ENCODE peak calls at places on chromosomes 16 and 17, in four cellular contexts. One of them, this sample, is unnamed.

GRCh38 chr16:68517606-68518161 is 21.4 kb upstream of the ZFP90 start:
- DNase-seq in nephron progenitor cell: no peak
- DNase-seq in mammary epithelial cell: no peak
- DNase-seq in stimulated activated CD8-positive, alpha-beta memory T cell treated with anti-CD3 and anti-CD28 coated beads, Interleukin-15, amount 100 ng/mL, for 4 hours: no peak
- DNase-seq in this sample: no peak

GRCh38 chr17:50258647-50259483 is 15.4 kb upstream of the TMEM92 start:
- DNase-seq in nephron progenitor cell: no peak
- DNase-seq in mammary epithelial cell: no peak
- DNase-seq in stimulated activated CD8-positive, alpha-beta memory T cell treated with anti-CD3 and anti-CD28 coated beads, Interleukin-15, amount 100 ng/mL, for 4 hours: no peak
- DNase-seq in this sample: no peak

GRCh38 chr16:49635591-49636581 is 220.0 kb downstream of the ZNF423 start:
- DNase-seq in nephron progenitor cell: no peak
- DNase-seq in mammary epithelial cell: no peak
- DNase-seq in stimulated activated CD8-positive, alpha-beta memory T cell treated with anti-CD3 and anti-CD28 coated beads, Interleukin-15, amount 100 ng/mL, for 4 hours: no peak
- DNase-seq in this sample: no peak

GRCh38 chr16:10205688-10206087 is 23.5 kb upstream of the GRIN2A start:
- DNase-seq in nephron progenitor cell: no peak
- DNase-seq in mammary epithelial cell: peak
- DNase-seq in stimulated activated CD8-positive, alpha-beta memory T cell treated with anti-CD3 and anti-CD28 coated beads, Interleukin-15, amount 100 ng/mL, for 4 hours: no peak
- DNase-seq in this sample: no peak

GRCh38 chr16:67542464-67542863 is 13.8 kb downstream of the RIPOR1 start:
- DNase-seq in nephron progenitor cell: no peak
- DNase-seq in mammary epithelial cell: peak
- DNase-seq in stimulated activated CD8-positive, alpha-beta memory T cell treated with anti-CD3 and anti-CD28 coated beads, Interleukin-15, amount 100 ng/mL, for 4 hours: peak
- DNase-seq in this sample: no peak

GRCh38 chr17:5329784-5330557 is 47.9 kb downstream of the RABEP1 start:
- DNase-seq in nephron progenitor cell: no peak
- DNase-seq in mammary epithelial cell: no peak
- DNase-seq in stimulated activated CD8-positive, alpha-beta memory T cell treated with anti-CD3 and anti-CD28 coated beads, Interleukin-15, amount 100 ng/mL, for 4 hours: no peak
- DNase-seq in this sample: no peak

GRCh38 chr16:65884018-65884417 is 482.5 kb upstream of the CDH5 start:
- DNase-seq in nephron progenitor cell: no peak
- DNase-seq in mammary epithelial cell: peak
- DNase-seq in stimulated activated CD8-positive, alpha-beta memory T cell treated with anti-CD3 and anti-CD28 coated beads, Interleukin-15, amount 100 ng/mL, for 4 hours: no peak
- DNase-seq in this sample: no peak

GRCh38 chr17:42387221-42387657 is 1.0 kb downstream of the STAT3 start:
- DNase-seq in nephron progenitor cell: no peak
- DNase-seq in mammary epithelial cell: peak
- DNase-seq in stimulated activated CD8-positive, alpha-beta memory T cell treated with anti-CD3 and anti-CD28 coated beads, Interleukin-15, amount 100 ng/mL, for 4 hours: no peak
- DNase-seq in this sample: no peak

GRCh38 chr17:41325126-41325525 is 9.6 kb upstream of the KRTAP17-1 start:
- DNase-seq in nephron progenitor cell: no peak
- DNase-seq in mammary epithelial cell: no peak
- DNase-seq in stimulated activated CD8-positive, alpha-beta memory T cell treated with anti-CD3 and anti-CD28 coated beads, Interleukin-15, amount 100 ng/mL, for 4 hours: no peak
- DNase-seq in this sample: no peak

GRCh38 chr17:1455291-1455747 is 713 bp downstream of the CRK start:
- DNase-seq in nephron progenitor cell: peak
- DNase-seq in mammary epithelial cell: peak
- DNase-seq in stimulated activated CD8-positive, alpha-beta memory T cell treated with anti-CD3 and anti-CD28 coated beads, Interleukin-15, amount 100 ng/mL, for 4 hours: no peak
- DNase-seq in this sample: no peak

GRCh38 chr16:324451-325334 is 27.8 kb downstream of the AXIN1 start:
- DNase-seq in nephron progenitor cell: no peak
- DNase-seq in mammary epithelial cell: no peak
- DNase-seq in stimulated activated CD8-positive, alpha-beta memory T cell treated with anti-CD3 and anti-CD28 coated beads, Interleukin-15, amount 100 ng/mL, for 4 hours: peak
- DNase-seq in this sample: no peak

GRCh38 chr17:12900474-12900873 is 111.2 kb downstream of the ARHGAP44 start:
- DNase-seq in nephron progenitor cell: no peak
- DNase-seq in mammary epithelial cell: no peak
- DNase-seq in stimulated activated CD8-positive, alpha-beta memory T cell treated with anti-CD3 and anti-CD28 coated beads, Interleukin-15, amount 100 ng/mL, for 4 hours: no peak
- DNase-seq in this sample: no peak

GRCh38 chr17:16281351-16281750 is 64.3 kb downstream of the PIGL start:
- DNase-seq in nephron progenitor cell: no peak
- DNase-seq in mammary epithelial cell: peak
- DNase-seq in stimulated activated CD8-positive, alpha-beta memory T cell treated with anti-CD3 and anti-CD28 coated beads, Interleukin-15, amount 100 ng/mL, for 4 hours: no peak
- DNase-seq in this sample: no peak

GRCh38 chr16:66255647-66256046 is 110.8 kb upstream of the CDH5 start:
- DNase-seq in nephron progenitor cell: no peak
- DNase-seq in mammary epithelial cell: no peak
- DNase-seq in stimulated activated CD8-positive, alpha-beta memory T cell treated with anti-CD3 and anti-CD28 coated beads, Interleukin-15, amount 100 ng/mL, for 4 hours: no peak
- DNase-seq in this sample: no peak

GRCh38 chr17:81513669-81514484 is 1.3 kb upstream of the ACTG1 start:
- DNase-seq in nephron progenitor cell: peak
- DNase-seq in mammary epithelial cell: peak
- DNase-seq in stimulated activated CD8-positive, alpha-beta memory T cell treated with anti-CD3 and anti-CD28 coated beads, Interleukin-15, amount 100 ng/mL, for 4 hours: no peak
- DNase-seq in this sample: no peak

GRCh38 chr16:69324013-69324531 is 6.3 kb downstream of the PDF start:
- DNase-seq in nephron progenitor cell: no peak
- DNase-seq in mammary epithelial cell: no peak
- DNase-seq in stimulated activated CD8-positive, alpha-beta memory T cell treated with anti-CD3 and anti-CD28 coated beads, Interleukin-15, amount 100 ng/mL, for 4 hours: no peak
- DNase-seq in this sample: no peak

GRCh38 chr17:74530751-74531150 is 524 bp downstream of the CD300LB start:
- DNase-seq in nephron progenitor cell: no peak
- DNase-seq in mammary epithelial cell: no peak
- DNase-seq in stimulated activated CD8-positive, alpha-beta memory T cell treated with anti-CD3 and anti-CD28 coated beads, Interleukin-15, amount 100 ng/mL, for 4 hours: no peak
- DNase-seq in this sample: no peak

GRCh38 chr16:88376835-88377726 is 5.7 kb upstream of the ZNF469 start:
- DNase-seq in nephron progenitor cell: no peak
- DNase-seq in mammary epithelial cell: no peak
- DNase-seq in stimulated activated CD8-positive, alpha-beta memory T cell treated with anti-CD3 and anti-CD28 coated beads, Interleukin-15, amount 100 ng/mL, for 4 hours: no peak
- DNase-seq in this sample: no peak

GRCh38 chr17:58759522-58759921 is 3.9 kb downstream of the PPM1E start:
- DNase-seq in nephron progenitor cell: no peak
- DNase-seq in mammary epithelial cell: no peak
- DNase-seq in stimulated activated CD8-positive, alpha-beta memory T cell treated with anti-CD3 and anti-CD28 coated beads, Interleukin-15, amount 100 ng/mL, for 4 hours: no peak
- DNase-seq in this sample: no peak

GRCh38 chr17:80605326-80606066 is 60.9 kb downstream of the RPTOR start:
- DNase-seq in nephron progenitor cell: no peak
- DNase-seq in mammary epithelial cell: peak
- DNase-seq in stimulated activated CD8-positive, alpha-beta memory T cell treated with anti-CD3 and anti-CD28 coated beads, Interleukin-15, amount 100 ng/mL, for 4 hours: peak
- DNase-seq in this sample: no peak

GRCh38 chr17:28745777-28746473 is 2.1 kb downstream of the TRAF4 start:
- DNase-seq in nephron progenitor cell: no peak
- DNase-seq in mammary epithelial cell: peak
- DNase-seq in stimulated activated CD8-positive, alpha-beta memory T cell treated with anti-CD3 and anti-CD28 coated beads, Interleukin-15, amount 100 ng/mL, for 4 hours: no peak
- DNase-seq in this sample: no peak

GRCh38 chr17:10195090-10195489 is 3.3 kb downstream of the GAS7 start:
- DNase-seq in nephron progenitor cell: no peak
- DNase-seq in mammary epithelial cell: no peak
- DNase-seq in stimulated activated CD8-positive, alpha-beta memory T cell treated with anti-CD3 and anti-CD28 coated beads, Interleukin-15, amount 100 ng/mL, for 4 hours: no peak
- DNase-seq in this sample: no peak

GRCh38 chr16:18932243-18932997 is 6.2 kb upstream of the SMG1 start:
- DNase-seq in nephron progenitor cell: no peak
- DNase-seq in mammary epithelial cell: peak
- DNase-seq in stimulated activated CD8-positive, alpha-beta memory T cell treated with anti-CD3 and anti-CD28 coated beads, Interleukin-15, amount 100 ng/mL, for 4 hours: no peak
- DNase-seq in this sample: no peak

GRCh38 chr17:77131919-77132318 is 8.8 kb upstream of the SEC14L1 start:
- DNase-seq in nephron progenitor cell: no peak
- DNase-seq in mammary epithelial cell: peak
- DNase-seq in stimulated activated CD8-positive, alpha-beta memory T cell treated with anti-CD3 and anti-CD28 coated beads, Interleukin-15, amount 100 ng/mL, for 4 hours: no peak
- DNase-seq in this sample: no peak

GRCh38 chr16:17359778-17360177 is 111.0 kb downstream of the XYLT1 start:
- DNase-seq in nephron progenitor cell: no peak
- DNase-seq in mammary epithelial cell: peak
- DNase-seq in stimulated activated CD8-positive, alpha-beta memory T cell treated with anti-CD3 and anti-CD28 coated beads, Interleukin-15, amount 100 ng/mL, for 4 hours: peak
- DNase-seq in this sample: no peak

GRCh38 chr16:31093132-31093703 is 1.4 kb downstream of the VKORC1 start:
- DNase-seq in nephron progenitor cell: peak
- DNase-seq in mammary epithelial cell: peak
- DNase-seq in stimulated activated CD8-positive, alpha-beta memory T cell treated with anti-CD3 and anti-CD28 coated beads, Interleukin-15, amount 100 ng/mL, for 4 hours: no peak
- DNase-seq in this sample: no peak